ENCODE peak calls at places on chromosomes 1 and 21, in nine cellular contexts. Z, D, X, C, E, T, Q, L and J are unnamed samples.

GRCh38 chr1:171346866-171347265 is 32.9 kb downstream of the FMO4 start:
- DNase-seq in Z (no peak), D (no peak), X (no peak), C (no peak), E (no peak), T (no peak), Q (no peak), L (no peak), J (peak)

GRCh38 chr1:177142013-177142412 is 22.5 kb downstream of the ASTN1 start:
- DNase-seq in Z (no peak), D (no peak), X (no peak), C (no peak), E (no peak), T (no peak), Q (no peak), L (no peak), J (no peak)

GRCh38 chr1:93567255-93567918 is 114.2 kb downstream of the BCAR3 start:
- DNase-seq in Z (peak), D (no peak), X (no peak), C (no peak), E (no peak), T (no peak), Q (no peak), L (no peak), J (peak)

GRCh38 chr1:54498383-54499096 is 49.5 kb upstream of the ACOT11 start:
- DNase-seq in Z (no peak), D (no peak), X (no peak), C (no peak), E (no peak), T (no peak), Q (no peak), L (no peak), J (peak)

GRCh38 chr1:11781298-11781697 is 19.3 kb downstream of the C1orf167 start:
- DNase-seq in Z (no peak), D (no peak), X (no peak), C (no peak), E (no peak), T (no peak), Q (no peak), L (no peak), J (peak)

GRCh38 chr1:87017994-87018672 is 103.7 kb downstream of the HS2ST1 start:
- DNase-seq in Z (no peak), D (no peak), X (no peak), C (no peak), E (no peak), T (no peak), Q (no peak), L (no peak), J (no peak)

GRCh38 chr1:212485895-212486590 is 53.3 kb downstream of the NENF start:
- DNase-seq in Z (peak), D (peak), X (no peak), C (no peak), E (no peak), T (no peak), Q (no peak), L (peak), J (peak)

GRCh38 chr1:160238408-160238807 is 23.9 kb downstream of the DCAF8 start:
- DNase-seq in Z (no peak), D (no peak), X (no peak), C (no peak), E (no peak), T (no peak), Q (no peak), L (no peak), J (no peak)

GRCh38 chr1:15727866-15728534 is 8.1 kb upstream of the SLC25A34 start:
- DNase-seq in Z (no peak), D (no peak), X (no peak), C (no peak), E (no peak), T (no peak), Q (no peak), L (no peak), J (no peak)

GRCh38 chr1:116066868-116067563 is 44.2 kb upstream of the MAB21L3 start:
- DNase-seq in Z (peak), D (no peak), X (no peak), C (no peak), E (no peak), T (no peak), Q (no peak), L (no peak), J (no peak)

GRCh38 chr1:66281808-66282207 is 252.1 kb upstream of the SGIP1 start:
- DNase-seq in Z (no peak), D (no peak), X (no peak), C (no peak), E (no peak), T (no peak), Q (no peak), L (no peak), J (no peak)

GRCh38 chr21:22154579-22155274 is 1156.5 kb downstream of the NCAM2 start:
- DNase-seq in Z (no peak), D (no peak), X (no peak), C (no peak), E (no peak), T (no peak), Q (no peak), L (no peak), J (no peak)

GRCh38 chr1:3491291-3492246 is 37.1 kb downstream of the ARHGEF16 start:
- DNase-seq in Z (no peak), D (peak), X (peak), C (peak), E (peak), T (peak), Q (peak), L (peak), J (peak)

GRCh38 chr1:162285149-162285561 is 91.5 kb downstream of the SPATA46 start:
- DNase-seq in Z (no peak), D (no peak), X (no peak), C (no peak), E (no peak), T (no peak), Q (no peak), L (peak), J (peak)

GRCh38 chr21:39867198-39867650 is at the start of gene PCP4:
- DNase-seq in Z (no peak), D (peak), X (peak), C (peak), E (peak), T (peak), Q (no peak), L (peak), J (peak)

GRCh38 chr1:194014004-194014403 is 827.6 kb upstream of the B3GALT2 start:
- DNase-seq in Z (no peak), D (no peak), X (no peak), C (no peak), E (no peak), T (no peak), Q (no peak), L (no peak), J (peak)

GRCh38 chr1:165884690-165885304 is 57.4 kb downstream of the UCK2 start:
- DNase-seq in Z (no peak), D (no peak), X (no peak), C (no peak), E (no peak), T (no peak), Q (no peak), L (no peak), J (no peak)

GRCh38 chr1:214664656-214665433 is 61.9 kb downstream of the CENPF start:
- DNase-seq in Z (no peak), D (no peak), X (no peak), C (no peak), E (no peak), T (no peak), Q (no peak), L (no peak), J (no peak)

GRCh38 chr1:87428351-87428750 is 99.7 kb downstream of the LMO4 start:
- DNase-seq in Z (no peak), D (no peak), X (no peak), C (no peak), E (no peak), T (no peak), Q (no peak), L (no peak), J (no peak)

GRCh38 chr1:212457740-212458338 is 25.1 kb downstream of the NENF start:
- DNase-seq in Z (no peak), D (peak), X (peak), C (peak), E (no peak), T (peak), Q (peak), L (peak), J (peak)

GRCh38 chr1:89274431-89274857 is 1.8 kb upstream of the GBP5 start:
- DNase-seq in Z (no peak), D (no peak), X (peak), C (no peak), E (no peak), T (no peak), Q (no peak), L (no peak), J (peak)

GRCh38 chr1:180213401-180214177 is 16.5 kb upstream of the LHX4 start:
- DNase-seq in Z (no peak), D (no peak), X (peak), C (peak), E (no peak), T (peak), Q (no peak), L (peak), J (no peak)

GRCh38 chr1:43067233-43067745 is 104.8 kb downstream of the EBNA1BP2 start:
- DNase-seq in Z (no peak), D (no peak), X (no peak), C (no peak), E (no peak), T (no peak), Q (no peak), L (no peak), J (no peak)

GRCh38 chr1:223143760-223144248 is 756 bp upstream of the TLR5 start:
- DNase-seq in Z (no peak), D (no peak), X (peak), C (peak), E (no peak), T (no peak), Q (peak), L (peak), J (no peak)

GRCh38 chr1:84862810-84863251 is 30.2 kb downstream of the LPAR3 start:
- DNase-seq in Z (no peak), D (peak), X (peak), C (peak), E (no peak), T (peak), Q (peak), L (no peak), J (no peak)

GRCh38 chr1:209879539-209879938 is 51.8 kb downstream of the UTP25 start:
- DNase-seq in Z (no peak), D (no peak), X (no peak), C (no peak), E (peak), T (no peak), Q (no peak), L (no peak), J (peak)

GRCh38 chr1:206575165-206575893 is 36.9 kb downstream of the EIF2D start:
- DNase-seq in Z (peak), D (peak), X (peak), C (peak), E (no peak), T (peak), Q (peak), L (peak), J (no peak)

GRCh38 chr1:56389813-56390539 is 189.4 kb downstream of the PLPP3 start:
- DNase-seq in Z (peak), D (no peak), X (no peak), C (no peak), E (no peak), T (no peak), Q (no peak), L (no peak), J (peak)

GRCh38 chr1:45608475-45609156 is 15.2 kb downstream of the CCDC17 start:
- DNase-seq in Z (no peak), D (no peak), X (no peak), C (no peak), E (no peak), T (no peak), Q (no peak), L (no peak), J (peak)

GRCh38 chr1:15355968-15356621 is 53.6 kb upstream of the EFHD2 start:
- DNase-seq in Z (no peak), D (no peak), X (no peak), C (no peak), E (no peak), T (no peak), Q (no peak), L (no peak), J (peak)

GRCh38 chr21:15849161-15849560 is 119.4 kb downstream of the USP25 start:
- DNase-seq in Z (no peak), D (no peak), X (no peak), C (no peak), E (no peak), T (no peak), Q (no peak), L (no peak), J (no peak)

GRCh38 chr1:13725714-13726175 is 25.8 kb downstream of the PRDM2 start:
- DNase-seq in Z (no peak), D (peak), X (peak), C (peak), E (no peak), T (peak), Q (peak), L (peak), J (peak)

GRCh38 chr1:31815752-31816484 is at the start of gene SPOCD1:
- DNase-seq in Z (peak), D (peak), X (peak), C (peak), E (peak), T (peak), Q (peak), L (peak), J (peak)

GRCh38 chr1:33336580-33336979 is 15.7 kb upstream of the A3GALT2 start:
- DNase-seq in Z (no peak), D (no peak), X (no peak), C (no peak), E (peak), T (no peak), Q (no peak), L (no peak), J (no peak)

GRCh38 chr1:241527146-241527545 is 5.0 kb upstream of the KMO start:
- DNase-seq in Z (no peak), D (no peak), X (no peak), C (no peak), E (no peak), T (no peak), Q (no peak), L (no peak), J (no peak)

GRCh38 chr1:48596036-48596435 is 124.0 kb upstream of the SPATA6 start:
- DNase-seq in Z (no peak), D (no peak), X (no peak), C (no peak), E (no peak), T (no peak), Q (no peak), L (no peak), J (no peak)